ENCODE peak calls at places on chromosomes 5 and 9, in eight cellular contexts. D is GM23248; Z is activated T-helper 1 cell treated with Interleukin-2 at 50 U/mL for 16 hours; M is neural progenitor cell; L is stimulated activated CD4-positive, alpha-beta T cell treated with anti-CD3 and anti-CD28 coated beads, TNF-alpha, amount 100 ng/mL, for 24 hours; I is Right ventricle myocardium superior; N is HuH-7.5; S is EL. F is an unnamed sample.

GRCh38 chr5:59757442-59757841 is 136.1 kb downstream of the PDE4D start:
- DNase-seq in D (peak; percentile 14), Z (no peak), M (no peak), L (no peak), I (no peak), N (no peak), S (no peak), F (no peak)

GRCh38 chr9:112382501-112383364 is 2.8 kb downstream of the HSDL2 start:
- DNase-seq in D (no peak), Z (no peak), M (no peak), L (no peak), I (no peak), N (peak; percentile 37), S (no peak), F (no peak)

GRCh38 chr5:33810491-33811120 is 81.2 kb downstream of the ADAMTS12 start:
- DNase-seq in D (peak; percentile 48), Z (no peak), M (no peak), L (no peak), I (no peak), N (no peak), S (peak; percentile 75), F (no peak)

GRCh38 chr5:98940586-98940985 is 11.8 kb upstream of the CHD1 start:
- DNase-seq in D (peak; percentile 65), Z (no peak), M (peak; percentile 44), L (no peak), I (no peak), N (no peak), S (peak; percentile 41), F (no peak)

GRCh38 chr9:86721843-86722705 is 225.2 kb downstream of the GAS1 start:
- DNase-seq in D (peak; percentile 92), Z (no peak), M (no peak), L (no peak), I (no peak), N (no peak), S (peak; percentile 92), F (no peak)

GRCh38 chr5:16856531-16856930 is 79.6 kb downstream of the MYO10 start:
- DNase-seq in D (peak; percentile 72), Z (no peak), M (no peak), L (no peak), I (no peak), N (no peak), S (peak; percentile 87), F (no peak)

GRCh38 chr5:100904259-100904822 is 1.3 kb upstream of the ST8SIA4 start:
- DNase-seq in D (no peak), Z (no peak), M (peak; percentile 31), L (peak; percentile 27), I (no peak), N (no peak), S (no peak), F (peak; percentile 78)

GRCh38 chr5:10331341-10331796 is 22.1 kb upstream of the MARCHF6 start:
- DNase-seq in D (peak; percentile 45), Z (no peak), M (no peak), L (no peak), I (peak; percentile 87), N (no peak), S (peak; percentile 50), F (no peak)

GRCh38 chr5:17367256-17367845 is 130.7 kb upstream of the TAF11L2 start:
- DNase-seq in D (no peak), Z (no peak), M (no peak), L (no peak), I (no peak), N (no peak), S (no peak), F (no peak)

GRCh38 chr9:121749614-121750013 is 98.2 kb downstream of the DAB2IP start:
- DNase-seq in D (no peak), Z (no peak), M (no peak), L (no peak), I (no peak), N (no peak), S (no peak), F (no peak)

GRCh38 chr9:87285183-87285582 is 212.5 kb upstream of the DAPK1 start:
- DNase-seq in D (no peak), Z (no peak), M (no peak), L (no peak), I (no peak), N (no peak), S (no peak), F (no peak)

GRCh38 chr5:154189819-154190651 is 498 bp upstream of the GALNT10 start:
- DNase-seq in D (peak; percentile 93), Z (peak; percentile 70), M (peak; percentile 92), L (no peak), I (peak; percentile 92), N (peak; percentile 93), S (peak; percentile 81), F (peak; percentile 89)

GRCh38 chr5:163565931-163566608 is 60.7 kb downstream of the MAT2B start:
- DNase-seq in D (peak; percentile 55), Z (no peak), M (peak; percentile 65), L (no peak), I (no peak), N (no peak), S (peak; percentile 34), F (peak; percentile 12)

GRCh38 chr5:67476531-67476930 is 279.9 kb upstream of the CD180 start:
- DNase-seq in D (peak; percentile 12), Z (no peak), M (no peak), L (no peak), I (no peak), N (no peak), S (peak; percentile 72), F (no peak)

GRCh38 chr9:120859361-120859760 is 16.6 kb upstream of the PSMD5 start:
- DNase-seq in D (no peak), Z (no peak), M (no peak), L (no peak), I (no peak), N (no peak), S (no peak), F (no peak)

GRCh38 chr9:131395027-131395744 is 1.3 kb downstream of the PRRC2B start:
- DNase-seq in D (peak; percentile 68), Z (peak; percentile 56), M (peak; percentile 43), L (peak; percentile 70), I (peak; percentile 53), N (no peak), S (no peak), F (peak; percentile 79)

GRCh38 chr5:107743357-107744000 is 72.7 kb upstream of the EFNA5 start:
- DNase-seq in D (peak; percentile 75), Z (no peak), M (no peak), L (no peak), I (no peak), N (no peak), S (peak; percentile 80), F (no peak)

GRCh38 chr9:137028281-137029057 is 432 bp upstream of the ABCA2 start:
- DNase-seq in D (peak; percentile 80), Z (peak; percentile 66), M (peak; percentile 95), L (no peak), I (peak; percentile 84), N (peak; percentile 77), S (peak; percentile 57), F (peak; percentile 85)

GRCh38 chr9:134544388-134545212 is 97.0 kb upstream of the COL5A1 start:
- DNase-seq in D (peak; percentile 78), Z (no peak), M (peak; percentile 58), L (no peak), I (no peak), N (no peak), S (peak; percentile 87), F (no peak)

GRCh38 chr5:164252-164651 is 27.0 kb upstream of the LRRC14B start:
- DNase-seq in D (no peak), Z (no peak), M (no peak), L (no peak), I (no peak), N (no peak), S (no peak), F (no peak)

GRCh38 chr5:134577022-134577795 is 51.7 kb downstream of the JADE2 start:
- DNase-seq in D (peak; percentile 89), Z (no peak), M (no peak), L (no peak), I (no peak), N (no peak), S (peak; percentile 87), F (no peak)

GRCh38 chr5:37859805-37860204 is 20.0 kb upstream of the GDNF start:
- DNase-seq in D (no peak), Z (no peak), M (no peak), L (no peak), I (no peak), N (no peak), S (no peak), F (no peak)

F was measured in stimulated activated effector memory CD8-positive, alpha-beta T cell treated with anti-CD3 and anti-CD28 coated beads, Interleukin-12 subunit alpha, Interleukin-12 subunit beta, amount 100 ng/mL, for 72 hours.